ENCODE peak calls at places on chromosomes 2 and 18, in eight cellular contexts. X is fibroblast of the aortic adventitia; P is cardiac septum; Z is glomerular endothelial cell; H is CD4-positive, alpha-beta T cell; G is cardiac muscle cell; S is AG10803; K is lung. L is an unnamed sample.

GRCh38 chr2:170823800-170824153 is 7.1 kb downstream of the GAD1 start:
- DNase-seq in X (no peak), P (no peak), Z (no peak), H (no peak), G (no peak), S (no peak), K (no peak), L (no peak)

GRCh38 chr18:46243095-46243494 is 138.9 kb downstream of the HAUS1 start:
- DNase-seq in X (no peak), P (no peak), Z (no peak), H (no peak), G (no peak), S (no peak), K (no peak), L (no peak)

GRCh38 chr2:180203972-180204371 is 196.9 kb upstream of the CWC22 start:
- DNase-seq in X (peak), P (no peak), Z (no peak), H (no peak), G (peak), S (peak), K (no peak), L (no peak)

GRCh38 chr2:231541605-231542509 is 11.6 kb upstream of the NMUR1 start:
- DNase-seq in X (peak), P (no peak), Z (no peak), H (no peak), G (peak), S (no peak), K (no peak), L (no peak)

GRCh38 chr2:45572979-45573378 is 38.1 kb downstream of the SRBD1 start:
- DNase-seq in X (no peak), P (no peak), Z (no peak), H (no peak), G (no peak), S (no peak), K (no peak), L (no peak)

GRCh38 chr2:55425449-55425848 is 5.8 kb upstream of the CCDC88A start:
- DNase-seq in X (peak), P (no peak), Z (no peak), H (no peak), G (peak), S (peak), K (no peak), L (no peak)

GRCh38 chr2:158990397-158991209 is 22.2 kb downstream of the TANC1 start:
- DNase-seq in X (peak), P (no peak), Z (no peak), H (no peak), G (peak), S (peak), K (no peak), L (no peak)

GRCh38 chr2:223062304-223062845 is 10.4 kb downstream of the KCNE4 start:
- DNase-seq in X (peak), P (no peak), Z (no peak), H (no peak), G (no peak), S (peak), K (no peak), L (no peak)

GRCh38 chr2:205585451-205586045 is 96.8 kb upstream of the NRP2 start:
- DNase-seq in X (no peak), P (no peak), Z (no peak), H (no peak), G (no peak), S (no peak), K (no peak), L (no peak)

GRCh38 chr2:45763797-45764196 is 112.3 kb downstream of the PRKCE start:
- DNase-seq in X (no peak), P (no peak), Z (no peak), H (no peak), G (no peak), S (no peak), K (no peak), L (no peak)

GRCh38 chr2:230701308-230701707 is 11.3 kb upstream of the CAB39 start:
- DNase-seq in X (no peak), P (no peak), Z (no peak), H (no peak), G (no peak), S (peak), K (no peak), L (no peak)

GRCh38 chr2:144513388-144514100 is 6.4 kb downstream of the ZEB2 start:
- DNase-seq in X (peak), P (no peak), Z (no peak), H (no peak), G (peak), S (peak), K (no peak), L (no peak)

GRCh38 chr2:55282110-55282917 is 13.3 kb upstream of the MTIF2 start:
- DNase-seq in X (peak), P (peak), Z (peak), H (peak), G (peak), S (peak), K (peak), L (peak)

GRCh38 chr2:162929571-162929970 is 91.0 kb upstream of the KCNH7 start:
- DNase-seq in X (no peak), P (no peak), Z (no peak), H (no peak), G (no peak), S (peak), K (no peak), L (no peak)

GRCh38 chr2:181952413-181953226 is 33.0 kb upstream of the PPP1R1C start:
- DNase-seq in X (no peak), P (no peak), Z (no peak), H (no peak), G (no peak), S (no peak), K (no peak), L (no peak)

GRCh38 chr2:236107536-236107935 is 60.6 kb downstream of the GBX2 start:
- DNase-seq in X (no peak), P (no peak), Z (no peak), H (no peak), G (no peak), S (no peak), K (no peak), L (no peak)

GRCh38 chr2:190466819-190467444 is 58.8 kb downstream of the MFSD6 start:
- DNase-seq in X (peak), P (no peak), Z (no peak), H (no peak), G (no peak), S (no peak), K (no peak), L (no peak)

GRCh38 chr2:5076599-5076998 is 615.6 kb upstream of the SOX11 start:
- DNase-seq in X (no peak), P (no peak), Z (no peak), H (no peak), G (no peak), S (no peak), K (no peak), L (no peak)

GRCh38 chr2:120476141-120476540 is 130.2 kb downstream of the INHBB start:
- DNase-seq in X (peak), P (peak), Z (no peak), H (no peak), G (no peak), S (no peak), K (peak), L (no peak)

L was measured in neural crest cell.